ENCODE peak calls at places on chromosomes 13 and 19, in eight cellular contexts. One of them, this sample, is unnamed.
A peak's percentile ranks its signal among the peaks of the same experiment; 100 is the strongest.

GRCh38 chr19:43739836-43740235 is 14.9 kb downstream of the SMG9 start:
- DNase-seq in left ventricle myocardium inferior: no peak
- DNase-seq in AG04450: no peak
- DNase-seq in CD8-positive, alpha-beta memory T cell: no peak
- DNase-seq in SJSA1: no peak
- DNase-seq in fibroblast of the aortic adventitia: no peak
- DNase-seq in heart left ventricle: no peak
- DNase-seq in hepatocyte: no peak
- DNase-seq in this sample: no peak

GRCh38 chr13:46386996-46387851 is at the start of gene RUBCNL:
- DNase-seq in left ventricle myocardium inferior: peak; percentile 34
- DNase-seq in AG04450: no peak
- DNase-seq in CD8-positive, alpha-beta memory T cell: no peak
- DNase-seq in SJSA1: peak; percentile 3
- DNase-seq in fibroblast of the aortic adventitia: no peak
- DNase-seq in heart left ventricle: peak; percentile 50
- DNase-seq in hepatocyte: peak; percentile 39
- DNase-seq in this sample: no peak

GRCh38 chr13:43124495-43124894 is 101.1 kb downstream of the DNAJC15 start:
- DNase-seq in left ventricle myocardium inferior: no peak
- DNase-seq in AG04450: no peak
- DNase-seq in CD8-positive, alpha-beta memory T cell: no peak
- DNase-seq in SJSA1: no peak
- DNase-seq in fibroblast of the aortic adventitia: no peak
- DNase-seq in heart left ventricle: no peak
- DNase-seq in hepatocyte: no peak
- DNase-seq in this sample: no peak

GRCh38 chr19:12364391-12365093 is 941 bp downstream of the ZNF442 start:
- DNase-seq in left ventricle myocardium inferior: peak; percentile 15
- DNase-seq in AG04450: no peak
- DNase-seq in CD8-positive, alpha-beta memory T cell: no peak
- DNase-seq in SJSA1: no peak
- DNase-seq in fibroblast of the aortic adventitia: peak; percentile 24
- DNase-seq in heart left ventricle: no peak
- DNase-seq in hepatocyte: peak; percentile 33
- DNase-seq in this sample: no peak

GRCh38 chr13:95915102-95915501 is 138.1 kb downstream of the UGGT2 start:
- DNase-seq in left ventricle myocardium inferior: no peak
- DNase-seq in AG04450: no peak
- DNase-seq in CD8-positive, alpha-beta memory T cell: no peak
- DNase-seq in SJSA1: no peak
- DNase-seq in fibroblast of the aortic adventitia: no peak
- DNase-seq in heart left ventricle: no peak
- DNase-seq in hepatocyte: no peak
- DNase-seq in this sample: no peak

GRCh38 chr19:53102186-53102585 is 1.0 kb downstream of the ZNF160 start:
- DNase-seq in left ventricle myocardium inferior: no peak
- DNase-seq in AG04450: no peak
- DNase-seq in CD8-positive, alpha-beta memory T cell: no peak
- DNase-seq in SJSA1: no peak
- DNase-seq in fibroblast of the aortic adventitia: peak; percentile 3
- DNase-seq in heart left ventricle: no peak
- DNase-seq in hepatocyte: peak; percentile 20
- DNase-seq in this sample: no peak

GRCh38 chr13:103006706-103007426 is 59.4 kb downstream of the SLC10A2 start:
- DNase-seq in left ventricle myocardium inferior: no peak
- DNase-seq in AG04450: no peak
- DNase-seq in CD8-positive, alpha-beta memory T cell: no peak
- DNase-seq in SJSA1: no peak
- DNase-seq in fibroblast of the aortic adventitia: no peak
- DNase-seq in heart left ventricle: no peak
- DNase-seq in hepatocyte: peak; percentile 17
- DNase-seq in this sample: no peak

GRCh38 chr13:110557610-110558305 is 3.8 kb downstream of the RAB20 start:
- DNase-seq in left ventricle myocardium inferior: no peak
- DNase-seq in AG04450: no peak
- DNase-seq in CD8-positive, alpha-beta memory T cell: no peak
- DNase-seq in SJSA1: no peak
- DNase-seq in fibroblast of the aortic adventitia: no peak
- DNase-seq in heart left ventricle: no peak
- DNase-seq in hepatocyte: no peak
- DNase-seq in this sample: no peak

GRCh38 chr19:1289395-1290244 is 3.9 kb downstream of the EFNA2 start:
- DNase-seq in left ventricle myocardium inferior: no peak
- DNase-seq in AG04450: no peak
- DNase-seq in CD8-positive, alpha-beta memory T cell: no peak
- DNase-seq in SJSA1: no peak
- DNase-seq in fibroblast of the aortic adventitia: no peak
- DNase-seq in heart left ventricle: no peak
- DNase-seq in hepatocyte: no peak
- DNase-seq in this sample: no peak

GRCh38 chr13:73945871-73946270 is 188.3 kb downstream of the KLF12 start:
- DNase-seq in left ventricle myocardium inferior: peak; percentile 53
- DNase-seq in AG04450: no peak
- DNase-seq in CD8-positive, alpha-beta memory T cell: no peak
- DNase-seq in SJSA1: no peak
- DNase-seq in fibroblast of the aortic adventitia: peak; percentile 45
- DNase-seq in heart left ventricle: peak; percentile 36
- DNase-seq in hepatocyte: no peak
- DNase-seq in this sample: no peak

GRCh38 chr13:73718248-73718647 is 416.0 kb downstream of the KLF12 start:
- DNase-seq in left ventricle myocardium inferior: no peak
- DNase-seq in AG04450: no peak
- DNase-seq in CD8-positive, alpha-beta memory T cell: no peak
- DNase-seq in SJSA1: no peak
- DNase-seq in fibroblast of the aortic adventitia: no peak
- DNase-seq in heart left ventricle: no peak
- DNase-seq in hepatocyte: no peak
- DNase-seq in this sample: no peak

GRCh38 chr13:70874646-70875045 is 766.4 kb upstream of the KLHL1 start:
- DNase-seq in left ventricle myocardium inferior: no peak
- DNase-seq in AG04450: no peak
- DNase-seq in CD8-positive, alpha-beta memory T cell: no peak
- DNase-seq in SJSA1: no peak
- DNase-seq in fibroblast of the aortic adventitia: no peak
- DNase-seq in heart left ventricle: no peak
- DNase-seq in hepatocyte: no peak
- DNase-seq in this sample: no peak

GRCh38 chr13:67048793-67049150 is 181.4 kb downstream of the PCDH9 start:
- DNase-seq in left ventricle myocardium inferior: no peak
- DNase-seq in AG04450: peak; percentile 43
- DNase-seq in CD8-positive, alpha-beta memory T cell: no peak
- DNase-seq in SJSA1: no peak
- DNase-seq in fibroblast of the aortic adventitia: peak; percentile 79
- DNase-seq in heart left ventricle: no peak
- DNase-seq in hepatocyte: no peak
- DNase-seq in this sample: no peak

GRCh38 chr13:110163020-110163658 is 143.8 kb downstream of the COL4A1 start:
- DNase-seq in left ventricle myocardium inferior: no peak
- DNase-seq in AG04450: no peak
- DNase-seq in CD8-positive, alpha-beta memory T cell: no peak
- DNase-seq in SJSA1: no peak
- DNase-seq in fibroblast of the aortic adventitia: no peak
- DNase-seq in heart left ventricle: no peak
- DNase-seq in hepatocyte: no peak
- DNase-seq in this sample: no peak

GRCh38 chr13:109968876-109969577 is 182.6 kb upstream of the IRS2 start:
- DNase-seq in left ventricle myocardium inferior: peak; percentile 86
- DNase-seq in AG04450: no peak
- DNase-seq in CD8-positive, alpha-beta memory T cell: no peak
- DNase-seq in SJSA1: no peak
- DNase-seq in fibroblast of the aortic adventitia: no peak
- DNase-seq in heart left ventricle: peak; percentile 65
- DNase-seq in hepatocyte: no peak
- DNase-seq in this sample: no peak

DNA sequence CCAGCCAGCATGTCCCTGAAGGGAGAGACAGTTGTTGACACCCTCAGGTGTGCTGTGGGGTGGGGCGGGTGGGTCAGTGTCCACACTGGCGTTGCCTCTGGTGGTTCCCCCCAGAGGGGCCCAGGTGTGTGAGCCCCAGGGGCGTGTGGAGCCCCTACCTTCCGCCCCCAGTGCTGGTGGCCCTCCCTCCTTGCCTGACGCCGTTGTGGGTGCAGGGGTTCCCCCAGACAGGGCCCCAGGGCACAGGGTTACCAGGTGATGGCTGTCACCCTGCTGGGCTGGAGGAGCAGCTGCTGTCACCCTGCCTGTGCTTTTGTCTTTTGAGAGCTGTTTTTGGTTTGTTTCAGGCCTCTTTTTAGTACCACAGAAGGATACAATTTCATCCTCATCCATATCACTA is 27.2 kb downstream of the ATP4B start:
- DNase-seq in left ventricle myocardium inferior: peak; percentile 5
- DNase-seq in AG04450: no peak
- DNase-seq in CD8-positive, alpha-beta memory T cell: no peak
- DNase-seq in SJSA1: no peak
- DNase-seq in fibroblast of the aortic adventitia: no peak
- DNase-seq in heart left ventricle: no peak
- DNase-seq in hepatocyte: no peak
- DNase-seq in this sample: no peak
- H3K4me3 ChIP-seq in left ventricle myocardium inferior: no peak overlapping the region
- H3K4me3 ChIP-seq in AG04450: no peak overlapping the region
- H3K4me3 ChIP-seq in CD8-positive, alpha-beta memory T cell: no peak overlapping the region
- H3K4me3 ChIP-seq in SJSA1: no peak overlapping the region
- H3K4me3 ChIP-seq in fibroblast of the aortic adventitia: no peak overlapping the region
- H3K4me3 ChIP-seq in heart left ventricle: no peak overlapping the region
- H3K4me3 ChIP-seq in hepatocyte: no peak overlapping the region
- H3K4me3 ChIP-seq in this sample: no peak overlapping the region

GRCh38 chr19:36986601-36987000 is 70.5 kb downstream of the ZNF568 start:
- DNase-seq in left ventricle myocardium inferior: no peak
- DNase-seq in AG04450: no peak
- DNase-seq in CD8-positive, alpha-beta memory T cell: no peak
- DNase-seq in SJSA1: no peak
- DNase-seq in fibroblast of the aortic adventitia: no peak
- DNase-seq in heart left ventricle: no peak
- DNase-seq in hepatocyte: no peak
- DNase-seq in this sample: no peak
- H3K4me3 ChIP-seq in left ventricle myocardium inferior: no peak overlapping the region
- H3K4me3 ChIP-seq in AG04450: no peak overlapping the region
- H3K4me3 ChIP-seq in CD8-positive, alpha-beta memory T cell: no peak overlapping the region
- H3K4me3 ChIP-seq in SJSA1: no peak overlapping the region
- H3K4me3 ChIP-seq in fibroblast of the aortic adventitia: no peak overlapping the region
- H3K4me3 ChIP-seq in heart left ventricle: no peak overlapping the region
- H3K4me3 ChIP-seq in hepatocyte: no peak overlapping the region
- H3K4me3 ChIP-seq in this sample: no peak overlapping the region

GRCh38 chr19:40612831-40613668 is 11.9 kb downstream of the LTBP4 start:
- DNase-seq in left ventricle myocardium inferior: no peak
- DNase-seq in AG04450: no peak
- DNase-seq in CD8-positive, alpha-beta memory T cell: peak; percentile 63
- DNase-seq in SJSA1: peak; percentile 73
- DNase-seq in fibroblast of the aortic adventitia: no peak
- DNase-seq in heart left ventricle: no peak
- DNase-seq in hepatocyte: peak; percentile 72
- DNase-seq in this sample: no peak

GRCh38 chr19:40611900-40612698 is 10.9 kb downstream of the LTBP4 start:
- DNase-seq in left ventricle myocardium inferior: no peak
- DNase-seq in AG04450: no peak
- DNase-seq in CD8-positive, alpha-beta memory T cell: no peak
- DNase-seq in SJSA1: no peak
- DNase-seq in fibroblast of the aortic adventitia: no peak
- DNase-seq in heart left ventricle: no peak
- DNase-seq in hepatocyte: no peak
- DNase-seq in this sample: no peak

GRCh38 chr19:40609561-40610395 is 8.6 kb downstream of the LTBP4 start:
- DNase-seq in left ventricle myocardium inferior: peak; percentile 90
- DNase-seq in AG04450: no peak
- DNase-seq in CD8-positive, alpha-beta memory T cell: peak; percentile 81
- DNase-seq in SJSA1: peak; percentile 48
- DNase-seq in fibroblast of the aortic adventitia: peak; percentile 73
- DNase-seq in heart left ventricle: peak; percentile 90
- DNase-seq in hepatocyte: peak; percentile 87
- DNase-seq in this sample: peak; percentile 64

GRCh38 chr19:40610396-40611064 is 9.4 kb downstream of the LTBP4 start:
- DNase-seq in left ventricle myocardium inferior: peak; percentile 74
- DNase-seq in AG04450: no peak
- DNase-seq in CD8-positive, alpha-beta memory T cell: peak; percentile 57
- DNase-seq in SJSA1: no peak
- DNase-seq in fibroblast of the aortic adventitia: no peak
- DNase-seq in heart left ventricle: peak; percentile 75
- DNase-seq in hepatocyte: no peak
- DNase-seq in this sample: no peak

DNA sequence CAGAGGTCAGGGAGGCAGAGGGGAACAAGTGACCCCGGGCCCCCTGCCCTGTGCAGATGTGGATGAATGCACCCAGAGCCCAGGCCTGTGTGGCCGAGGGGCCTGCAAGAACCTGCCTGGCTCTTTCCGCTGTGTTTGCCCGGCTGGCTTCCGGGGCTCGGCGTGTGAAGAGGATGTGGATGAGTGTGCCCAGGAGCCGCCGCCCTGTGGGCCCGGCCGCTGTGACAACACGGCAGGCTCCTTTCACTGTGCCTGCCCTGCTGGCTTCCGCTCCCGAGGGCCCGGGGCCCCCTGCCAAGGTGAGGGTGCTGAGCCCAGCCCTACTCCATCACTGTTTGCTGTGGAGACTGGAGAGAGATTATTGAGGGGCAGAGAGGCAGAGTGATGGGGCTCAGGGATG is 9.9 kb downstream of the LTBP4 start:
- DNase-seq in left ventricle myocardium inferior: no peak
- DNase-seq in AG04450: no peak
- DNase-seq in CD8-positive, alpha-beta memory T cell: no peak
- DNase-seq in SJSA1: no peak
- DNase-seq in fibroblast of the aortic adventitia: no peak
- DNase-seq in heart left ventricle: no peak
- DNase-seq in hepatocyte: no peak
- DNase-seq in this sample: no peak
- H3K4me3 ChIP-seq in left ventricle myocardium inferior: peak overlapping the region; percentile 57
- H3K4me3 ChIP-seq in AG04450: no peak overlapping the region
- H3K4me3 ChIP-seq in CD8-positive, alpha-beta memory T cell: no peak overlapping the region
- H3K4me3 ChIP-seq in SJSA1: no peak overlapping the region
- H3K4me3 ChIP-seq in fibroblast of the aortic adventitia: no peak overlapping the region
- H3K4me3 ChIP-seq in heart left ventricle: peak overlapping the region; percentile 64
- H3K4me3 ChIP-seq in hepatocyte: no peak overlapping the region
- H3K4me3 ChIP-seq in this sample: no peak overlapping the region

GRCh38 chr19:5222821-5223321 is 117.7 kb downstream of the PTPRS start:
- DNase-seq in left ventricle myocardium inferior: no peak
- DNase-seq in AG04450: no peak
- DNase-seq in CD8-positive, alpha-beta memory T cell: no peak
- DNase-seq in SJSA1: no peak
- DNase-seq in fibroblast of the aortic adventitia: no peak
- DNase-seq in heart left ventricle: no peak
- DNase-seq in hepatocyte: no peak
- DNase-seq in this sample: no peak

GRCh38 chr19:5228932-5229777 is 111.5 kb downstream of the PTPRS start:
- DNase-seq in left ventricle myocardium inferior: no peak
- DNase-seq in AG04450: no peak
- DNase-seq in CD8-positive, alpha-beta memory T cell: no peak
- DNase-seq in SJSA1: no peak
- DNase-seq in fibroblast of the aortic adventitia: no peak
- DNase-seq in heart left ventricle: no peak
- DNase-seq in hepatocyte: no peak
- DNase-seq in this sample: no peak

GRCh38 chr19:5228490-5228889 is 112.1 kb downstream of the PTPRS start:
- DNase-seq in left ventricle myocardium inferior: no peak
- DNase-seq in AG04450: no peak
- DNase-seq in CD8-positive, alpha-beta memory T cell: no peak
- DNase-seq in SJSA1: no peak
- DNase-seq in fibroblast of the aortic adventitia: no peak
- DNase-seq in heart left ventricle: no peak
- DNase-seq in hepatocyte: no peak
- DNase-seq in this sample: no peak

GRCh38 chr19:5224480-5224879 is 116.1 kb downstream of the PTPRS start:
- DNase-seq in left ventricle myocardium inferior: no peak
- DNase-seq in AG04450: no peak
- DNase-seq in CD8-positive, alpha-beta memory T cell: no peak
- DNase-seq in SJSA1: no peak
- DNase-seq in fibroblast of the aortic adventitia: no peak
- DNase-seq in heart left ventricle: no peak
- DNase-seq in hepatocyte: no peak
- DNase-seq in this sample: no peak

GRCh38 chr19:5225486-5226345 is 114.9 kb downstream of the PTPRS start:
- DNase-seq in left ventricle myocardium inferior: no peak
- DNase-seq in AG04450: no peak
- DNase-seq in CD8-positive, alpha-beta memory T cell: no peak
- DNase-seq in SJSA1: no peak
- DNase-seq in fibroblast of the aortic adventitia: no peak
- DNase-seq in heart left ventricle: no peak
- DNase-seq in hepatocyte: no peak
- DNase-seq in this sample: no peak
- H3K4me3 ChIP-seq in left ventricle myocardium inferior: no peak overlapping the region
- H3K4me3 ChIP-seq in AG04450: no peak overlapping the region
- H3K4me3 ChIP-seq in CD8-positive, alpha-beta memory T cell: no peak overlapping the region
- H3K4me3 ChIP-seq in SJSA1: no peak overlapping the region
- H3K4me3 ChIP-seq in fibroblast of the aortic adventitia: no peak overlapping the region
- H3K4me3 ChIP-seq in heart left ventricle: no peak overlapping the region
- H3K4me3 ChIP-seq in hepatocyte: no peak overlapping the region
- H3K4me3 ChIP-seq in this sample: no peak overlapping the region